ENCODE peak calls at places on chromosomes 3 and 15, in seven cellular contexts. One of them, this sample, is unnamed.

GRCh38 chr3:61637088-61638051 is 76.0 kb downstream of the PTPRG start:
- DNase-seq in tibial artery: no peak
- DNase-seq in RPMI8226: peak; percentile 97
- DNase-seq in naive B cell: no peak
- DNase-seq in CD8-positive, alpha-beta T cell: no peak
- DNase-seq in choroid plexus epithelial cell: peak; percentile 46
- DNase-seq in CD8-positive, alpha-beta memory T cell: no peak
- DNase-seq in this sample: peak; percentile 27

GRCh38 chr15:64749167-64749566 is 26.2 kb downstream of the RBPMS2 start:
- DNase-seq in tibial artery: no peak
- DNase-seq in CD8-positive, alpha-beta T cell: no peak
- DNase-seq in CD8-positive, alpha-beta memory T cell: no peak
- DNase-seq in RPMI8226: no peak
- DNase-seq in naive B cell: no peak
- DNase-seq in choroid plexus epithelial cell: peak; percentile 63
- DNase-seq in this sample: no peak

GRCh38 chr3:114649331-114649730 is 355.5 kb downstream of the TIGIT start:
- DNase-seq in choroid plexus epithelial cell: peak; percentile 69
- DNase-seq in CD8-positive, alpha-beta memory T cell: no peak
- DNase-seq in naive B cell: no peak
- DNase-seq in CD8-positive, alpha-beta T cell: no peak
- DNase-seq in RPMI8226: no peak
- DNase-seq in tibial artery: no peak
- DNase-seq in this sample: no peak

GRCh38 chr15:80419546-80419945 is 15.4 kb downstream of the ARNT2 start:
- DNase-seq in CD8-positive, alpha-beta memory T cell: no peak
- DNase-seq in tibial artery: no peak
- DNase-seq in choroid plexus epithelial cell: peak; percentile 61
- DNase-seq in CD8-positive, alpha-beta T cell: no peak
- DNase-seq in RPMI8226: no peak
- DNase-seq in naive B cell: no peak
- DNase-seq in this sample: no peak

GRCh38 chr3:109804697-109805096 is 467.4 kb upstream of the DPPA4 start:
- DNase-seq in RPMI8226: no peak
- DNase-seq in naive B cell: no peak
- DNase-seq in CD8-positive, alpha-beta T cell: peak; percentile 22
- DNase-seq in CD8-positive, alpha-beta memory T cell: no peak
- DNase-seq in choroid plexus epithelial cell: no peak
- DNase-seq in tibial artery: no peak
- DNase-seq in this sample: no peak

GRCh38 chr15:90866161-90866715 is 2.1 kb upstream of the FURIN start:
- DNase-seq in naive B cell: no peak
- DNase-seq in CD8-positive, alpha-beta memory T cell: no peak
- DNase-seq in RPMI8226: no peak
- DNase-seq in CD8-positive, alpha-beta T cell: no peak
- DNase-seq in choroid plexus epithelial cell: no peak
- DNase-seq in tibial artery: no peak
- DNase-seq in this sample: no peak

GRCh38 chr3:138066383-138066782 is 49.0 kb downstream of the DZIP1L start:
- DNase-seq in choroid plexus epithelial cell: no peak
- DNase-seq in naive B cell: no peak
- DNase-seq in CD8-positive, alpha-beta memory T cell: no peak
- DNase-seq in tibial artery: no peak
- DNase-seq in RPMI8226: no peak
- DNase-seq in CD8-positive, alpha-beta T cell: no peak
- DNase-seq in this sample: no peak

GRCh38 chr15:59686389-59686788 is 2.7 kb downstream of the BNIP2 start:
- DNase-seq in tibial artery: no peak
- DNase-seq in CD8-positive, alpha-beta memory T cell: no peak
- DNase-seq in RPMI8226: peak; percentile 81
- DNase-seq in CD8-positive, alpha-beta T cell: no peak
- DNase-seq in choroid plexus epithelial cell: no peak
- DNase-seq in naive B cell: peak; percentile 71
- DNase-seq in this sample: peak; percentile 69

GRCh38 chr15:96342611-96343528 is 12.4 kb downstream of the NR2F2 start:
- DNase-seq in CD8-positive, alpha-beta memory T cell: no peak
- DNase-seq in CD8-positive, alpha-beta T cell: no peak
- DNase-seq in tibial artery: no peak
- DNase-seq in RPMI8226: no peak
- DNase-seq in naive B cell: no peak
- DNase-seq in choroid plexus epithelial cell: peak; percentile 55
- DNase-seq in this sample: no peak

GRCh38 chr3:11629716-11630115 is 14.0 kb downstream of the VGLL4 start:
- DNase-seq in choroid plexus epithelial cell: no peak
- DNase-seq in naive B cell: no peak
- DNase-seq in RPMI8226: no peak
- DNase-seq in tibial artery: no peak
- DNase-seq in CD8-positive, alpha-beta memory T cell: no peak
- DNase-seq in CD8-positive, alpha-beta T cell: no peak
- DNase-seq in this sample: no peak

GRCh38 chr15:40249477-40250303 is 10.8 kb downstream of the PAK6 start:
- DNase-seq in RPMI8226: no peak
- DNase-seq in naive B cell: no peak
- DNase-seq in tibial artery: no peak
- DNase-seq in CD8-positive, alpha-beta memory T cell: no peak
- DNase-seq in CD8-positive, alpha-beta T cell: no peak
- DNase-seq in choroid plexus epithelial cell: no peak
- DNase-seq in this sample: no peak

GRCh38 chr3:48352546-48352945 is 19.1 kb upstream of the SPINK8 start:
- DNase-seq in naive B cell: no peak
- DNase-seq in CD8-positive, alpha-beta T cell: no peak
- DNase-seq in CD8-positive, alpha-beta memory T cell: no peak
- DNase-seq in tibial artery: no peak
- DNase-seq in choroid plexus epithelial cell: no peak
- DNase-seq in RPMI8226: no peak
- DNase-seq in this sample: no peak

GRCh38 chr3:129238945-129239705 is 10.3 kb upstream of the COPG1 start:
- DNase-seq in choroid plexus epithelial cell: peak; percentile 73
- DNase-seq in RPMI8226: peak; percentile 72
- DNase-seq in CD8-positive, alpha-beta T cell: no peak
- DNase-seq in tibial artery: peak; percentile 31
- DNase-seq in CD8-positive, alpha-beta memory T cell: no peak
- DNase-seq in naive B cell: peak; percentile 21
- DNase-seq in this sample: no peak

This sample was measured in germinal center.